ENCODE peak calls at places on chromosome 20, in six cellular contexts. T is GM12892; S is stimulated activated CD4-positive, alpha-beta T cell treated with anti-CD3 and anti-CD28 coated beads, Interleukin-1b, Interleukin-23, amount 100 ng/mL, for 24 hours; P is GM04504; E is nucleus accumbens; C is GDM1. K is an unnamed sample.
A peak's percentile ranks its signal among the peaks of the same experiment; 100 is the strongest.

GRCh38 chr20:19978511-19979210 is 38.5 kb upstream of the NAA20 start:
- DNase-seq in T (no peak), S (no peak), P (no peak), E (no peak), C (no peak), K (no peak)

GRCh38 chr20:47146703-47147102 is 209.8 kb downstream of the ZMYND8 start:
- DNase-seq in T (no peak), S (no peak), P (peak; percentile 24), E (no peak), C (no peak), K (peak; percentile 59)

GRCh38 chr20:20741067-20742045 is 28.9 kb upstream of the RALGAPA2 start:
- DNase-seq in T (no peak), S (no peak), P (no peak), E (no peak), C (no peak), K (no peak)

GRCh38 chr20:62719250-62719945 is 10.8 kb downstream of the NTSR1 start:
- DNase-seq in T (no peak), S (no peak), P (no peak), E (no peak), C (no peak), K (no peak)

GRCh38 chr20:35467339-35468224 is 12.2 kb downstream of the CEP250 start:
- DNase-seq in T (no peak), S (no peak), P (peak; percentile 52), E (no peak), C (no peak), K (peak; percentile 21)

GRCh38 chr20:50322703-50323131 is 132.1 kb downstream of the CEBPB start:
- DNase-seq in T (no peak), S (no peak), P (no peak), E (no peak), C (no peak), K (no peak)

GRCh38 chr20:7589164-7589563 is 351.1 kb downstream of the HAO1 start:
- DNase-seq in T (no peak), S (no peak), P (no peak), E (no peak), C (no peak), K (no peak)

GRCh38 chr20:13325033-13325432 is 104.0 kb downstream of the ISM1 start:
- DNase-seq in T (no peak), S (no peak), P (no peak), E (no peak), C (no peak), K (no peak)

GRCh38 chr20:43388267-43389081 is 69.2 kb upstream of the SRSF6 start:
- DNase-seq in T (no peak), S (no peak), P (no peak), E (no peak), C (no peak), K (no peak)

K was measured in AG09309.